ENCODE peak calls at places on chromosome 1, in ten cellular contexts. R is GM13977, P is psoas muscle, F is suprapubic skin, N is lung, V is breast epithelium, W is HCT116, A is heart left ventricle, G is lower lobe of right lung, H is endothelial cell. I is an unnamed sample.

GRCh38 chr1:38037481-38037939 is 9.1 kb downstream of the POU3F1 start:
- DNase-seq in R (peak; percentile 58), N (no peak), P (no peak), G (no peak), H (peak; percentile 53), A (no peak), W (no peak), F (no peak), V (no peak), I (no peak)

GRCh38 chr1:224684920-224685547 is 68.9 kb downstream of the CNIH3 start:
- DNase-seq in N (no peak), R (no peak), F (no peak), P (no peak), W (no peak), A (no peak), G (no peak), V (no peak), H (no peak), I (no peak)

GRCh38 chr1:210541680-210542358 is 213.1 kb downstream of the HHAT start:
- DNase-seq in W (no peak), N (no peak), G (no peak), R (no peak), H (no peak), F (no peak), P (no peak), A (no peak), V (no peak), I (no peak)

GRCh38 chr1:159669338-159669737 is 45.1 kb downstream of the CRP start:
- DNase-seq in V (no peak), H (no peak), N (no peak), W (no peak), A (no peak), F (no peak), R (no peak), P (no peak), G (no peak), I (no peak)

GRCh38 chr1:39453603-39454002 is 37.8 kb upstream of the BMP8A start:
- DNase-seq in R (no peak), F (peak; percentile 74), H (no peak), P (peak; percentile 81), A (no peak), G (peak; percentile 61), N (peak; percentile 61), W (no peak), V (no peak), I (no peak)

GRCh38 chr1:24899581-24900485 is 30.2 kb downstream of the RUNX3 start:
- DNase-seq in H (no peak), V (no peak), A (no peak), W (no peak), F (no peak), P (no peak), N (no peak), G (no peak), R (peak; percentile 52), I (no peak)

GRCh38 chr1:19620786-19621185 is 23.3 kb upstream of the NBL1 start:
- DNase-seq in H (no peak), V (no peak), W (no peak), N (no peak), F (no peak), A (no peak), G (no peak), R (no peak), P (no peak), I (no peak)

GRCh38 chr1:23524716-23525401 is 6.2 kb downstream of the E2F2 start:
- DNase-seq in A (no peak), H (no peak), V (no peak), W (no peak), N (no peak), G (no peak), F (no peak), P (no peak), R (no peak), I (peak; percentile 31)

GRCh38 chr1:78011050-78011449 is 6.3 kb downstream of the DNAJB4 start:
- DNase-seq in A (no peak), H (no peak), W (no peak), F (no peak), N (no peak), V (no peak), P (no peak), G (no peak), R (no peak), I (no peak)

GRCh38 chr1:62288669-62289068 is 30.6 kb downstream of the KANK4 start:
- DNase-seq in F (no peak), W (no peak), G (no peak), H (no peak), V (no peak), P (no peak), A (no peak), R (no peak), N (no peak), I (no peak)

GRCh38 chr1:62295921-62296451 is 23.2 kb downstream of the KANK4 start:
- DNase-seq in A (no peak), H (no peak), F (no peak), N (no peak), G (no peak), R (no peak), W (no peak), P (no peak), V (no peak), I (no peak)

GRCh38 chr1:62299426-62300200 is 19.6 kb downstream of the KANK4 start:
- DNase-seq in N (no peak), G (no peak), W (no peak), V (peak; percentile 88), P (no peak), F (no peak), A (peak; percentile 55), H (no peak), R (no peak), I (no peak)

GRCh38 chr1:62288224-62288623 is 31.0 kb downstream of the KANK4 start:
- DNase-seq in P (no peak), R (no peak), A (no peak), V (no peak), N (no peak), F (no peak), G (no peak), W (no peak), H (no peak), I (no peak)

GRCh38 chr1:62294211-62294610 is 25.0 kb downstream of the KANK4 start:
- DNase-seq in G (no peak), H (peak; percentile 76), N (no peak), W (peak; percentile 1), A (no peak), F (no peak), R (no peak), V (no peak), P (no peak), I (no peak)
- TF ChIP-seq CTCF in G (no peak), H (peak; percentile 28), N (no peak), W (peak; percentile 31), A (no peak), F (no peak), R (no peak), V (no peak), P (no peak), I (peak; percentile 43)

GRCh38 chr1:234231061-234231892 is 142.0 kb upstream of the COA6 start:
- DNase-seq in N (no peak), P (no peak), A (no peak), R (no peak), V (no peak), F (no peak), W (no peak), G (no peak), H (peak; percentile 55), I (no peak)
- TF ChIP-seq CTCF in N (no peak), P (no peak), A (no peak), R (no peak), V (no peak), F (no peak), W (no peak), G (no peak), H (peak; percentile 43), I (no peak)

GRCh38 chr1:101769520-101769919 is 227.2 kb downstream of the OLFM3 start:
- DNase-seq in F (no peak), N (no peak), P (no peak), H (peak; percentile 13), W (no peak), V (no peak), A (no peak), G (no peak), R (peak; percentile 3), I (no peak)
- TF ChIP-seq CTCF in F (no peak), N (no peak), P (no peak), H (peak; percentile 69), W (no peak), V (peak; percentile 25), A (no peak), G (no peak), R (peak; percentile 49), I (peak; percentile 33)

GRCh38 chr1:36351222-36351977 is 28.0 kb upstream of the EVA1B start:
- DNase-seq in G (no peak), N (peak; percentile 43), A (no peak), R (no peak), H (no peak), F (no peak), P (no peak), W (peak; percentile 32), V (no peak), I (no peak)

GRCh38 chr1:36350659-36351171 is 27.3 kb upstream of the EVA1B start:
- DNase-seq in N (no peak), V (peak; percentile 57), R (no peak), P (no peak), A (no peak), F (no peak), H (no peak), G (peak; percentile 66), W (no peak), I (no peak)

GRCh38 chr1:36352910-36353878 is 29.7 kb upstream of the EVA1B start:
- DNase-seq in H (no peak), W (no peak), A (no peak), N (no peak), R (no peak), F (no peak), P (no peak), V (no peak), G (no peak), I (no peak)

GRCh38 chr1:36354486-36354885 is 31.0 kb upstream of the EVA1B start:
- DNase-seq in A (no peak), G (no peak), H (no peak), W (no peak), V (no peak), N (no peak), P (no peak), F (no peak), R (no peak), I (no peak)

DNA sequence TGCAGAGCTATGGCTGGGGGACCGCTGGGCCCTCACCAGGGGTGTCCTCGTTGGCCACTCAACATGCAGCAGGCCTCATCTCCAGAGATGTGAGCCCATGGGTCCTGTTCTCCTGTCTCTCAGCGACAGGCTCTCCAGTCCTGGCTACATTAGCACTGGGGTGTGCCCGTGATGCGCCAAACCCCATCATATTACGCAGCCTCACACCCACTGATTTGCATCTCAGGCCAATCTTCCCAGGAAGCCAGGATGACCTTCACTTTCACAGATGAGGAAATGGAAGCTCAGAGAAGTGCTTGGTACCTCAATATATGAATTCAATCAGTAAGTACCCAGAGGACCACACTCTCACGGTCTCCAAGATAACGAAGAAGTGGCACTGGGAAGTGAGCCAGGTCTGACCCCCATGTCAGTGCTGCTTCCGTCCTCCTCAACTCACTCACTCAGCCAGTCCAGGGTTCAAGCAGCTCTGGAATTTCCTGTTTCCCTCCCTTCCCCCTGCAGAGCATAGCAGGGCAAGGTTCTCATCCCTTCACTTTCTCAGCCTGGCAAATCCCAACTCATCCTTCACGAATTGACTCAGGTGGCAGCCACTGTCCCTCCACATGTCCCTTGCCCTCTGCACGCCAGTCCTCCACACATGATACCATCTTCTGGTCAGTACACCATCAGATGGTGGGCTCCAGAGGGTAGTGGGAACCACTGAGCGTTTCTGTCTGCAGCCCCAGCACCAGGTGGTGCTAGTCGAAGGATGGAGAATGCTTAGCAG is 28.9 kb upstream of the EVA1B start:
- DNase-seq in G (no peak), N (no peak), R (no peak), W (no peak), H (no peak), P (no peak), F (no peak), A (no peak), V (no peak), I (no peak)
- TF ChIP-seq CTCF in G (no peak), N (no peak), R (no peak), W (no peak), H (no peak), P (no peak), F (no peak), A (no peak), V (no peak), I (no peak)

I was measured in D721Med.